ENCODE peak calls at places on chromosome 5, in six cellular contexts. K, S, X, J, T and F are unnamed samples.

GRCh38 chr5:116411101-116411571 is 163.5 kb downstream of the SEMA6A start:
- DNase-seq in X (no peak), K (no peak), J (no peak), S (no peak), T (peak; percentile 79), F (no peak)

GRCh38 chr5:14821721-14822120 is 49.9 kb downstream of the ANKH start:
- DNase-seq in T (no peak), K (no peak), S (no peak), X (no peak), J (no peak), F (no peak)

GRCh38 chr5:40166757-40167156 is 513.0 kb upstream of the PTGER4 start:
- DNase-seq in J (no peak), K (no peak), T (no peak), X (no peak), S (no peak), F (no peak)

GRCh38 chr5:33994845-33995244 is 10.4 kb upstream of the SLC45A2 start:
- DNase-seq in T (no peak), J (no peak), S (no peak), X (no peak), K (no peak), F (no peak)

GRCh38 chr5:64811050-64811640 is 42.4 kb downstream of the CWC27 start:
- DNase-seq in K (no peak), S (no peak), T (no peak), J (no peak), X (no peak), F (no peak)

GRCh38 chr5:163489055-163489744 is 16.2 kb upstream of the MAT2B start:
- DNase-seq in X (no peak), K (no peak), S (no peak), T (no peak), J (no peak), F (no peak)

GRCh38 chr5:168140256-168140655 is 151.2 kb upstream of the WWC1 start:
- DNase-seq in S (no peak), J (no peak), X (no peak), K (no peak), T (no peak), F (no peak)

GRCh38 chr5:21680661-21681060 is 1172.5 kb downstream of the CDH12 start:
- DNase-seq in T (no peak), J (no peak), K (no peak), X (no peak), S (peak; percentile 43), F (no peak)

GRCh38 chr5:132267931-132268501 is 10.5 kb downstream of the PDLIM4 start:
- DNase-seq in K (no peak), J (no peak), T (no peak), X (no peak), S (no peak), F (no peak)

GRCh38 chr5:756865-757345 is 27.6 kb downstream of the ZDHHC11B start:
- DNase-seq in J (peak; percentile 72), K (peak; percentile 58), S (no peak), X (peak; percentile 68), T (no peak), F (no peak)

GRCh38 chr5:95817430-95817829 is 5.1 kb downstream of the GLRX start:
- DNase-seq in X (no peak), K (peak; percentile 65), S (peak; percentile 65), T (no peak), J (no peak), F (no peak)

GRCh38 chr5:128224336-128224735 is 140.8 kb downstream of the SLC12A2 start:
- DNase-seq in X (no peak), T (no peak), J (no peak), S (no peak), K (no peak), F (no peak)

GRCh38 chr5:149392718-149393117 is 13.6 kb upstream of the IL17B start:
- DNase-seq in J (no peak), K (no peak), S (no peak), X (no peak), T (no peak), F (no peak)

GRCh38 chr5:11476866-11477265 is 427.4 kb downstream of the CTNND2 start:
- DNase-seq in J (no peak), S (no peak), X (no peak), T (no peak), K (no peak), F (no peak)

GRCh38 chr5:96084874-96085545 is 123.4 kb upstream of the ELL2 start:
- DNase-seq in K (no peak), J (no peak), X (no peak), T (no peak), S (peak; percentile 79), F (no peak)

GRCh38 chr5:14216902-14217301 is 73.8 kb downstream of the TRIO start:
- DNase-seq in J (no peak), X (no peak), K (no peak), S (no peak), T (no peak), F (no peak)

GRCh38 chr5:129506092-129506491 is 46.0 kb downstream of the ADAMTS19 start:
- DNase-seq in K (no peak), S (no peak), J (no peak), T (no peak), X (no peak), F (no peak)

DNA sequence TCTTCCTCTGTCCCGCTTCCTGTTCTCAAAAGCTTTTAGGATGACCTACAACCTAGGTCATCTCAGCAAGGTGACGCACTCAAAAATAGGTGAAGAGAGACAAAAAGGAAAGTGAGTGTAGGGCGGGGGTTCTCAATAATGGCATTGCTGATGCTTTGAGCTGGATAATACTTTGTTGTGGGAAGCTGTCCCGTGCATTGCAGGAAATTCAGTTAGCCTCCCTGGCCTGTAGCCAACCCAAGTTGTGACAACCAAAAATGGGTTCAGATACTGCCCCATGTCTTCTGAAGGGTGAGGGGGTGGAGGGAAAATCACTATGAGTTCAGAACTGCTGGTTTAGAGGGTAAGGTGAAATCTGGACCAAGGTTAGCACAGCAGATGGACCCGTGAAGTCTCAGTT is 151.4 kb downstream of the MAST4 start:
- DNase-seq in S (no peak), T (no peak), X (no peak), K (no peak), J (no peak), F (no peak)
- H3K9me3 ChIP-seq in S (no peaks in the 10 kb centered on the region), T (no peaks in the 10 kb centered on the region), X (no peaks in the 10 kb centered on the region), K (no peaks in the 10 kb centered on the region), J (no peaks in the 10 kb centered on the region), F (no peaks in the 10 kb centered on the region)

GRCh38 chr5:5570646-5571045 is 148.2 kb downstream of the ICE1 start:
- DNase-seq in S (no peak), X (no peak), T (no peak), K (no peak), J (no peak), F (no peak)
- H3K9me3 ChIP-seq in S (no peaks in the 10 kb centered on the region), X (no peaks in the 10 kb centered on the region), T (no peaks in the 10 kb centered on the region), K (no peaks in the 10 kb centered on the region), J (no peaks in the 10 kb centered on the region), F (no peaks in the 10 kb centered on the region)

DNA sequence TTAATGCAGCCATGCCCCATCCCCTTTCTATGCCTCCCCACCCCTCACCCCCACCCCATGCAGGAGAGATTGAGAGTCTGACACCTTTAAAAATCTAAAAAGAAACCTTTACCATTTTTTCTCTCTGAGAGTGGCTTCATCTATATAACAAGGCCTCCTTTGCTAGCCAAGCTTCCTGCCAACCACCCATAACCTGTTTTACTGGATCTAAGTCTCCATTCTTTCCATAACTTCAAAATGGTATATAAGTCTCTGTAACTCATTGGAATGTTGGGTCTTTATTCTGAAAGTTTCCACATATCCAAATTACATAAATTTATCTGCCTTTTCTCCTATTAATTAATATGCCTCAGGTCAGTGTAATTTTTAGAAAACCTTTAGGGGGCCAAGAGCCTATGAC is 1174.0 kb downstream of the MAT2B start:
- DNase-seq in J (no peak), S (no peak), X (no peak), K (no peak), T (no peak), F (no peak)
- H3K9me3 ChIP-seq in J (no peaks in the 10 kb centered on the region), S (no peaks in the 10 kb centered on the region), X (no peaks in the 10 kb centered on the region), K (no peaks in the 10 kb centered on the region), T (no peaks in the 10 kb centered on the region), F (no peaks in the 10 kb centered on the region)

DNA sequence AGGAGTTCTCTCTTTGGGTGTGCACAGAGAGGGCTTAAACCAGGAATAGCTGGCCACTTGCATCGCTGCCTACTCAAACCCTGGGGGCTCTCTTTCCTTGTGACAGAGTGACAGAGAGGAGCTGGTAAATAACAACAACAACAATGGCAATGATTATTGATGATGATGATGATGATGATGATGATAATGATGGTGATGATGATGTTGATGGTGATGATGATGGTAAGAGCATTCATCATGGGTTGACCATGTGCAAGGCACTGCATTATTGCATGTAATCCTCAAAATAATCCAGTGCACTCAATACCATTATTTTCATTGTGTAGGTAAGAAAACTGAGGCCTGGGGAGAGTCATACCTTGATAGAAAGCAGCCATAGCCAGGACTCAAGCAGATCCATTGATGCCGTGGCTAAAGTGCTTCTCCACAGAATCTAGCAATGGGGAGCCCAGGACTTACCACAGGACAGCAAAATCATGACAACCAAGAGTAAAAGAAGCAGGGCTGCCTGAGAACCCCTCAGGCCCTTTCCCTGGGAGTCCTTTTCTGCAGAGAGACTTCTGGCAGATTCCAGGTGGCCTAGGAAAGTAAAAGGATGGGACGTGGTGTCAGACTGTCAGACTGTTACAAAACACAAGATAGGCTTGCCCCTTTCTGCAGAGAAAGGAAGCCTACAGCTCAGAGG is 4.8 kb downstream of the FOXI1 start:
- DNase-seq in K (no peak), X (no peak), T (no peak), S (no peak), J (no peak), F (no peak)
- H3K9me3 ChIP-seq in K (no peaks in the 10 kb centered on the region), X (no peaks in the 10 kb centered on the region), T (no peaks in the 10 kb centered on the region), S (no peaks in the 10 kb centered on the region), J (no peaks in the 10 kb centered on the region), F (no peaks in the 10 kb centered on the region)

GRCh38 chr5:32714836-32715235 is 3.7 kb downstream of the NPR3 start:
- DNase-seq in J (no peak), K (no peak), X (no peak), S (no peak), T (no peak), F (no peak)
- H3K9me3 ChIP-seq in J (no peaks in the 10 kb centered on the region), K (peaks cover 3% of the 10 kb centered on the region), X (peaks cover 20% of the 10 kb centered on the region), S (no peaks in the 10 kb centered on the region), T (no peaks in the 10 kb centered on the region), F (no peaks in the 10 kb centered on the region)

GRCh38 chr5:141313711-141314110 is 6.9 kb downstream of the TAF7 start:
- DNase-seq in K (no peak), S (no peak), X (no peak), J (no peak), T (no peak), F (no peak)
- H3K9me3 ChIP-seq in K (peaks cover 100% of the 10 kb centered on the region), S (peaks cover 32% of the 10 kb centered on the region), X (peaks cover 100% of the 10 kb centered on the region), J (peaks cover 36% of the 10 kb centered on the region), T (peaks cover 28% of the 10 kb centered on the region), F (peaks cover 10% of the 10 kb centered on the region)

GRCh38 chr5:179405054-179405416 is 59.8 kb upstream of the ADAMTS2 start:
- DNase-seq in K (no peak), T (no peak), X (no peak), S (no peak), J (no peak), F (no peak)

GRCh38 chr5:179405426-179406030 is 60.3 kb upstream of the ADAMTS2 start:
- DNase-seq in J (no peak), S (no peak), T (no peak), X (no peak), K (no peak), F (no peak)

GRCh38 chr5:179404321-179405053 is 59.2 kb upstream of the ADAMTS2 start:
- DNase-seq in X (no peak), J (no peak), K (no peak), S (no peak), T (no peak), F (no peak)

GRCh38 chr5:179403426-179404147 is 58.3 kb upstream of the ADAMTS2 start:
- DNase-seq in K (no peak), S (no peak), T (no peak), J (no peak), X (no peak), F (no peak)

GRCh38 chr5:179400020-179400419 is 54.8 kb upstream of the ADAMTS2 start:
- DNase-seq in K (no peak), X (no peak), S (no peak), T (no peak), J (no peak), F (no peak)
- H3K9me3 ChIP-seq in K (peaks cover 27% of the 10 kb centered on the region), X (peaks cover 28% of the 10 kb centered on the region), S (peaks cover 9% of the 10 kb centered on the region), T (peaks cover 5% of the 10 kb centered on the region), J (peaks cover 18% of the 10 kb centered on the region), F (peaks cover 17% of the 10 kb centered on the region)